ENCODE peak calls at places on chromosomes 6 and 20, in eight cellular contexts. H is HCT116, T is IMR-90, P is A549, L is breast epithelium, E is esophagus muscularis mucosa, F is stomach, W is lower leg skin. N is an unnamed sample.

GRCh38 chr6:25242567-25242966 is 36.6 kb upstream of the CARMIL1 start:
- DNase-seq in T (no peak), H (no peak), P (no peak), E (no peak), F (no peak), W (no peak), L (no peak), N (no peak)

GRCh38 chr20:6718660-6719059 is 48.8 kb upstream of the BMP2 start:
- DNase-seq in L (no peak), W (no peak), E (no peak), T (no peak), P (peak), F (no peak), H (no peak), N (no peak)

GRCh38 chr20:25280051-25280573 is 32.2 kb downstream of the PYGB start:
- DNase-seq in F (peak), L (peak), H (no peak), P (no peak), E (no peak), T (no peak), W (peak), N (peak)

GRCh38 chr6:49556429-49556837 is 6.0 kb downstream of the C6orf141 start:
- DNase-seq in T (peak), W (no peak), F (no peak), P (peak), E (no peak), H (peak), L (no peak), N (no peak)

GRCh38 chr6:46327769-46328168 is 157.0 kb upstream of the ENPP5 start:
- DNase-seq in F (no peak), T (no peak), W (no peak), E (no peak), L (no peak), H (no peak), P (no peak), N (no peak)

GRCh38 chr6:161009991-161010390 is 18.4 kb downstream of the MAP3K4 start:
- DNase-seq in L (no peak), F (no peak), H (no peak), W (no peak), P (no peak), T (no peak), E (no peak), N (no peak)

GRCh38 chr6:51057296-51057695 is 238.6 kb downstream of the TFAP2B start:
- DNase-seq in W (no peak), F (no peak), H (no peak), E (no peak), P (no peak), L (no peak), T (no peak), N (no peak)

GRCh38 chr6:168208854-168209253 is 110.7 kb downstream of the DACT2 start:
- DNase-seq in T (no peak), P (no peak), L (no peak), W (no peak), E (no peak), H (no peak), F (no peak), N (no peak)

GRCh38 chr20:53330744-53331143 is 262.9 kb downstream of the ZNF217 start:
- DNase-seq in F (no peak), T (no peak), H (no peak), L (no peak), P (no peak), E (no peak), W (no peak), N (no peak)

GRCh38 chr6:45816674-45817297 is 198.9 kb downstream of the CLIC5 start:
- DNase-seq in E (no peak), P (no peak), F (no peak), H (no peak), T (peak), W (no peak), L (no peak), N (no peak)

GRCh38 chr6:98716341-98716740 is 118.0 kb upstream of the POU3F2 start:
- DNase-seq in P (no peak), T (no peak), F (no peak), E (peak), W (no peak), H (no peak), L (no peak), N (no peak)

GRCh38 chr20:362271-363254 is 15.7 kb downstream of the NRSN2 start:
- DNase-seq in P (peak), L (peak), W (peak), H (peak), T (peak), E (no peak), F (peak), N (peak)

GRCh38 chr6:113120577-113121285 is 736.4 kb upstream of the MARCKS start:
- DNase-seq in P (peak), L (no peak), E (no peak), H (peak), W (no peak), T (peak), F (no peak), N (no peak)

GRCh38 chr6:63565727-63566625 is 6.3 kb upstream of the LOC128125822 start:
- DNase-seq in F (no peak), E (no peak), H (no peak), P (no peak), W (no peak), T (peak), L (no peak), N (no peak)

GRCh38 chr20:47235853-47236638 is 120.5 kb downstream of the ZMYND8 start:
- DNase-seq in P (no peak), W (no peak), H (no peak), L (no peak), T (no peak), F (no peak), E (no peak), N (no peak)

GRCh38 chr6:152993431-152993830 is 9.1 kb downstream of the MTRF1L start:
- DNase-seq in W (no peak), H (peak), E (no peak), P (peak), L (no peak), T (no peak), F (no peak), N (no peak)

GRCh38 chr6:159688977-159689376 is 4.1 kb downstream of the SOD2 start:
- DNase-seq in E (no peak), H (no peak), P (no peak), L (no peak), F (no peak), T (no peak), W (no peak), N (no peak)

GRCh38 chr6:157644043-157644810 is 178.8 kb upstream of the SNX9 start:
- DNase-seq in W (no peak), E (no peak), P (peak), L (no peak), H (no peak), F (no peak), T (no peak), N (no peak)

GRCh38 chr6:11637266-11637665 is 99.7 kb downstream of the TMEM170B start:
- DNase-seq in E (no peak), L (no peak), W (peak), H (no peak), T (no peak), P (no peak), F (peak), N (peak)

GRCh38 chr6:112468359-112468758 is 121.2 kb downstream of the RFPL4B start:
- DNase-seq in W (no peak), F (no peak), P (peak), T (peak), E (no peak), L (no peak), H (no peak), N (no peak)

GRCh38 chr6:21883528-21883927 is 290.0 kb downstream of the SOX4 start:
- DNase-seq in F (no peak), T (no peak), L (no peak), W (no peak), H (no peak), E (no peak), P (no peak), N (no peak)

GRCh38 chr6:7758456-7758855 is 32.6 kb downstream of the BMP6 start:
- DNase-seq in H (peak), L (no peak), P (no peak), W (no peak), T (peak), E (no peak), F (no peak), N (no peak)

GRCh38 chr6:1399085-1399780 is 9.9 kb downstream of the FOXF2 start:
- DNase-seq in L (no peak), F (peak), H (no peak), W (peak), E (no peak), T (no peak), P (no peak), N (no peak)

GRCh38 chr20:57662028-57662312 is 41.7 kb upstream of the ZBP1 start:
- DNase-seq in H (no peak), P (no peak), E (no peak), W (peak), T (no peak), L (peak), F (peak), N (no peak)

GRCh38 chr20:20815711-20816455 is 103.4 kb upstream of the RALGAPA2 start:
- DNase-seq in E (no peak), T (no peak), L (no peak), F (no peak), H (no peak), P (no peak), W (no peak), N (peak)

GRCh38 chr6:6851059-6851658 is 256.6 kb upstream of the RREB1 start:
- DNase-seq in W (no peak), E (no peak), P (peak), L (no peak), H (peak), T (peak), F (peak), N (peak)

GRCh38 chr6:28693751-28694443 is 168.2 kb downstream of the GPX5 start:
- DNase-seq in P (no peak), F (no peak), E (no peak), L (no peak), W (no peak), H (no peak), T (no peak), N (no peak)

GRCh38 chr6:43765776-43766175 is 4.2 kb upstream of the VEGFA start:
- DNase-seq in P (no peak), F (no peak), H (no peak), L (no peak), W (no peak), T (no peak), E (no peak), N (no peak)

GRCh38 chr6:42569102-42570028 is 5.5 kb downstream of the UBR2 start:
- DNase-seq in W (no peak), E (no peak), T (peak), H (no peak), L (no peak), F (no peak), P (peak), N (no peak)

GRCh38 chr6:30955367-30956042 is 14.7 kb downstream of the MUCL3 start:
- DNase-seq in H (no peak), W (peak), F (peak), L (no peak), P (no peak), T (peak), E (no peak), N (no peak)

GRCh38 chr20:62142252-62143117 is 709 bp downstream of the PSMA7 start:
- DNase-seq in W (no peak), E (no peak), L (no peak), H (no peak), P (no peak), T (no peak), F (peak), N (no peak)

GRCh38 chr20:62143118-62143975 is at the start of the genes PSMA7 and SS18L1:
- DNase-seq in P (peak), E (peak), H (peak), W (peak), T (peak), F (peak), L (peak), N (peak)

GRCh38 chr20:62145688-62146018 is 2.1 kb downstream of the SS18L1 start:
- DNase-seq in L (no peak), H (no peak), E (no peak), P (no peak), F (no peak), T (no peak), W (no peak), N (no peak)

GRCh38 chr20:62146019-62146755 is 2.6 kb downstream of the SS18L1 start:
- DNase-seq in W (no peak), P (no peak), E (no peak), T (no peak), H (no peak), L (no peak), F (no peak), N (no peak)

DNA sequence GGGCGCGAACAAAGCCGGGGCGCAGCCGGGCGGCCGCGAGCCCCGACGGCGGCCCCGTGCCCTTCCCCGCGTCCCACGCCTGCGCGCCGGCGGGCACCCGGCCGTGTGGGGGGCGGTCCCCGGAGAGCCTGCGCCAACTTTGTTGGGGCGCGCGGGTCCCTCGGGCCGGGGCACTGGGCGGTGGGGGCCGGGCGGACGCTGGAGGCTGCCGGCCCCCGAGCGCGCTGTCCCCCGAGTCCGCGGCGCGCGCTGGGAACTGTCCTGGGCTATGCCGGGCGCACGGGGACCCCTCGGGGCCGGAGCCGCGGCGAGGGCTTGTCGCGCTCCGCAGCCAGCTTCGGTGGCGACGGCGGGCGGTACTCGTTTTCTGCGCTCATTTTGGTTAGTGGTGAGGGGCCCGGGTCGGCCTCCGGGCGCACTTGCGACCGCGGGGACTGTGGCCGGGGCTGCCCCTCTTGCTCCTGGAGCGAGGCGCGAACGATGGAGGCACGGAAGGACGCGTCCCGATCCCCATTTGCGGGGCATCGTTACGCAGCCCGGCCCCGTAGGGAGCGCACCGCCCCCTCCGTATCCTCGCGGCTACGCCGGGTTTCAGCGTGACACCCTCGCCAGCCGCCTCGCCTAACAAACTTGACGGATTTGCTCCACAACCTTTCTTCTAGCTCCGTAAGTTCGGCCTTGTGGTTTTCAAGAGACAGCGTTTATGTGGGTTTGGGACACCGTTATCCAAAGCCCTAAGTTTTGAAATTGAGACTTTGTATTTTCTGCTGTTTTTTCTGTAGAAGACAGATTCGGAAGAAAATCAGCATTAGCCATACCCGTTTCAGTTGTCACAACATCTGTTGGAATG is 632 bp downstream of the SS18L1 start:
- DNase-seq in W (peak), H (no peak), P (peak), E (no peak), L (no peak), T (peak), F (peak), N (peak)
- TF ChIP-seq POLR2A in W (no peak), H (peak), P (no peak), E (no peak), L (no peak), T (no peak), F (no peak), N (peak)

GRCh38 chr6:169451065-169451840 is 197.6 kb upstream of the THBS2 start:
- DNase-seq in F (no peak), E (no peak), L (no peak), W (no peak), T (no peak), H (no peak), P (no peak), N (no peak)
- H3K4me3 ChIP-seq in F (no peak), E (peak), L (peak), W (no peak), T (no peak), H (peak), P (no peak), N (no peak)

DNA sequence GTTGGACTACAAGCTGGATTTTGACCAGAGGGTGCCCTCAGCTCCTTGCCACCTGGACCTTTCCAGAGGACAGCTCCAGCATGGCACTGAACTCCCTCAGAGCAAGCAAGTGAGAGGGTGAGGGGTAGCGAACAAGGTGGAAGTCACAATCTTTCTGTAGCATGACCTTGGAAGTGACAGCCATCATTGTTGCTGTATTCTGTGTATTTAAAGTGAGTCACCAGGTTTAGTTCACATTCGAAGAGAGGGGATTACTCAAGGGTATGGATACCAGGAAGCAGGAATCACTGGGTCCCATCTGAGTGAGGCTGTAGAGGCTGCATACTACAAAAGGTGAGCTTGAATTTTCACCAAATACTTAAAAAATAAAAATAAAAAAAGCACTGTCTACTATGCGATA is 280.0 kb upstream of the SPTLC3 start:
- DNase-seq in E (no peak), W (no peak), F (no peak), T (no peak), P (no peak), L (no peak), H (no peak), N (no peak)
- TF ChIP-seq POLR2A in E (no peak), W (no peak), F (no peak), T (no peak), P (no peak), L (no peak), H (no peak), N (no peak)

GRCh38 chr20:35662541-35662940 is 2.2 kb downstream of the CPNE1 start:
- DNase-seq in W (no peak), E (peak), T (no peak), F (no peak), L (no peak), H (no peak), P (no peak), N (no peak)
- H3K4me3 ChIP-seq in W (no peak), E (peak), T (peak), F (peak), L (peak), H (no peak), P (peak), N (peak)

GRCh38 chr6:127266892-127267741 is 453 bp downstream of the RNF146 start:
- DNase-seq in T (peak), E (no peak), P (peak), L (peak), H (peak), W (no peak), F (peak), N (peak)
- TF ChIP-seq POLR2A in T (peak), E (peak), P (peak), L (peak), H (no peak), W (no peak), F (peak), N (peak)

DNA sequence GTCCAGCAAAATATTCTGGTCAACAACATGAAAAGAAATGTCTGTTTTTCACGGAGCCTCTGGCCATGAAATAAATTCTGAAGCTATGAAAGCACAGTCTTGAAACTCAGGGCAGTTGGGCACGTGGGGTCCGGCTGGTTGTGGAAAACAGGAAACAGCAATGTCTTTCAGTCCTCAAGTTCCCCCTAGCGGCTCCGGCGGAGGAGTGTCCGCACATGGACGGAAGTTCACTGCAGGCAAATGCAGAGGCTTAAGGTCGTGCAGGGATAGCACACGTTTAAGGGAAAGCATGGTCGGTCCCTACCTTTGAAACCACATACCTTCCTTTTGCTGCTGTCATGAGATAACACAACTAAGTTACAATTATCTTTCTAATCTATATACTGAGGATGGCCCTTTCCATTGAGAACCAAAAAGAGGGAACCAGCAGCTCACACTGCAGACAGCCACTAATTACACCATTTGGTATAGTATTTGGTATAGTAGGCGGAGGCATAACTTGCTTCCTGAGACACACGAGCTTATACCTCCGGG is 52.5 kb upstream of the NFATC2 start:
- DNase-seq in W (peak), E (peak), T (peak), F (peak), L (peak), H (peak), P (peak), N (peak)
- H3K4me3 ChIP-seq in W (no peak), E (no peak), T (no peak), F (no peak), L (no peak), H (no peak), P (no peak), N (no peak)

GRCh38 chr6:27370391-27370790 is 18.2 kb upstream of the ZNF391 start:
- DNase-seq in E (no peak), W (no peak), L (no peak), H (no peak), P (no peak), T (no peak), F (no peak), N (no peak)

GRCh38 chr6:27375613-27376079 is 12.9 kb upstream of the ZNF391 start:
- DNase-seq in W (no peak), T (no peak), F (no peak), L (no peak), E (no peak), P (no peak), H (no peak), N (no peak)

DNA sequence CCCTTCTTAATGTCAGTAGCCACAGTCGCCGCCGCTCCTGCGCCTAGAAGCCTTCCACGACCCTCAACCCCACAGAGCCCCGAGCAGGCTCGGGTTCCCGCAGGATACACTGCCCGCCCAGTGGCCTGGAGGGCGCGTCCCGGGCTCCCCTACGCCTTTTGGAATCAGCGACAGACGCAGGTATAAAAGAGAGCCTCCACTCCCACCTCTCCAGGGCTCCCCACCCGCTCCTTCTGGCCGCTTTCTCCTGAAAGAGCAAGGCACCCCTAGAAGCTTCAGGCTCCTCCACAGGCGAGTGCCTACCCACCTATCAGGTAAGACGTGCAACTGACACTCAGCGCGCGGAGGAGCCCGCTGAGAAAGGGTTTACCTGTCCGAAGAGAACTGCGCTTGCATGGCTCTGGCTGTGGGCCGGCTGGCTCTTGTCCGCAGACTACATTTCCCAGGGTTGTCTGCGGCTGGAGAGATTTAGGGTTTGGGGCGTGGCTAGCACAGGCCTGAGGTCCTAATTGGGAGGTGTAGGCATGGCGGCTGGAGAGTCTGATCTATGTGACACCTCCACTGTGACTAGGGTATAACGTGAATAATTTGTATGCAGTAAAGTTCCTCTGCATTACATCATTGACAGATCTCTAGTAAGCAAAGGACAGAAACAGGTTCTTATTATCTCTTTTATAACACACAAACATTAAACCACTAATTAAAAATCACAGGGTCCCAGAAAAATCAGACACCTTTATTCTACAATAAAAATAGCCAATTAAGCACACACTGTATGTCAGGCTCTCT is 13.5 kb upstream of the ZNF391 start:
- DNase-seq in T (peak), W (peak), L (peak), P (no peak), F (peak), E (peak), H (peak), N (peak)
- TF ChIP-seq POLR2A in T (no peak), W (no peak), L (no peak), P (no peak), F (no peak), E (no peak), H (no peak), N (peak)

GRCh38 chr20:61065853-61066252 is 186.2 kb upstream of the CDH4 start:
- DNase-seq in E (no peak), W (no peak), P (no peak), H (no peak), L (no peak), F (no peak), T (no peak), N (no peak)

GRCh38 chr20:61061981-61062380 is 190.1 kb upstream of the CDH4 start:
- DNase-seq in W (no peak), T (no peak), E (no peak), P (no peak), L (no peak), H (no peak), F (no peak), N (no peak)

GRCh38 chr20:61066541-61066940 is 185.5 kb upstream of the CDH4 start:
- DNase-seq in W (no peak), T (no peak), P (no peak), F (no peak), H (no peak), L (no peak), E (no peak), N (no peak)

GRCh38 chr20:61067221-61067620 is 184.8 kb upstream of the CDH4 start:
- DNase-seq in T (no peak), F (no peak), H (no peak), L (no peak), W (no peak), P (no peak), E (no peak), N (no peak)
- H3K4me3 ChIP-seq in T (no peak), F (no peak), H (no peak), L (no peak), W (no peak), P (no peak), E (no peak), N (no peak)